ENCODE peak calls at places on chromosomes 12 and 14, in six cellular contexts. P is B cell; L is activated CD8-positive, alpha-beta T cell treated with anti-CD3 and anti-CD28 coated beads, Interleukin-2, amount 10 ng/mL, durations not matched to agents 7 days and 5 days; H is RPMI7951; K is CD4-positive, alpha-beta T cell; V is mucosa of gallbladder. W is an unnamed sample.

GRCh38 chr12:96054262-96054645 is 18.9 kb upstream of the LTA4H start:
- DNase-seq in P (no peak), L (no peak), H (no peak), K (no peak), V (no peak), W (no peak)

GRCh38 chr14:33676135-33676566 is 274.7 kb downstream of the EGLN3 start:
- DNase-seq in L (no peak), V (no peak), K (no peak), P (no peak), H (peak; percentile 83), W (peak; percentile 2)

GRCh38 chr14:103641181-103641580 is 12.2 kb downstream of the KLC1 start:
- DNase-seq in K (no peak), L (no peak), H (peak; percentile 71), P (no peak), V (no peak), W (no peak)

GRCh38 chr12:62799766-62800406 is 135.1 kb downstream of the PPM1H start:
- DNase-seq in L (no peak), V (no peak), K (no peak), P (no peak), H (no peak), W (no peak)

GRCh38 chr14:100116134-100116533 is 43.3 kb downstream of the DEGS2 start:
- DNase-seq in P (no peak), K (no peak), L (no peak), V (no peak), H (no peak), W (no peak)

GRCh38 chr14:42095155-42095554 is 488.5 kb downstream of the LRFN5 start:
- DNase-seq in V (no peak), K (no peak), L (no peak), H (no peak), P (no peak), W (no peak)

GRCh38 chr14:72590577-72590976 is 303.3 kb downstream of the DPF3 start:
- DNase-seq in P (no peak), K (no peak), V (no peak), L (peak; percentile 74), H (no peak), W (peak; percentile 88)

GRCh38 chr14:22296722-22297121 is 292.3 kb downstream of the DAD1 start:
- DNase-seq in P (no peak), L (no peak), K (no peak), H (peak; percentile 49), V (no peak), W (no peak)

GRCh38 chr14:52013984-52014600 is 24.7 kb downstream of the RTRAF start:
- DNase-seq in V (no peak), H (no peak), P (peak; percentile 24), K (no peak), L (no peak), W (no peak)

GRCh38 chr12:94267530-94267877 is 119.1 kb downstream of the PLXNC1 start:
- DNase-seq in V (no peak), H (no peak), L (no peak), P (no peak), K (no peak), W (no peak)

GRCh38 chr12:26126340-26127284 is 1.8 kb upstream of the BHLHE41 start:
- DNase-seq in K (no peak), L (peak; percentile 48), H (peak; percentile 85), V (peak; percentile 90), P (peak; percentile 78), W (no peak)

GRCh38 chr12:76554411-76555225 is 5.0 kb downstream of the OSBPL8 start:
- DNase-seq in K (no peak), L (no peak), V (no peak), H (no peak), P (peak; percentile 11), W (no peak)

GRCh38 chr14:27668531-27668930 is 1070.7 kb upstream of the NOVA1 start:
- DNase-seq in P (no peak), V (no peak), L (no peak), K (no peak), H (peak; percentile 26), W (no peak)

GRCh38 chr12:81998761-81999378 is 239.7 kb upstream of the PPFIA2 start:
- DNase-seq in V (no peak), K (no peak), P (no peak), H (no peak), L (no peak), W (no peak)

GRCh38 chr12:80849367-80849766 is 88.4 kb downstream of the LIN7A start:
- DNase-seq in P (no peak), V (no peak), K (no peak), L (no peak), H (no peak), W (no peak)

GRCh38 chr14:51818748-51819386 is 41.5 kb upstream of the GNG2 start:
- DNase-seq in L (no peak), P (no peak), H (no peak), K (no peak), V (no peak), W (no peak)

W was measured in Jurkat, Clone E6-1.